ENCODE peak calls at places on chromosomes 7 and 10, in four cellular contexts. T is HepG2, W is K562, X is GM12878. U is an unnamed sample.

GRCh38 chr10:24722676-24723385 is 856 bp downstream of the ARHGAP21 start:
- DNase-seq in T (peak; percentile 41), W (peak; percentile 55), X (no peak), U (peak; percentile 39)

GRCh38 chr7:7201583-7202374 is 19.4 kb downstream of the C1GALT1 start:
- DNase-seq in T (no peak), W (no peak), X (peak; percentile 48), U (no peak)

GRCh38 chr10:8628351-8628750 is 573.9 kb downstream of the GATA3 start:
- DNase-seq in T (no peak), W (no peak), X (no peak), U (no peak)

GRCh38 chr7:452230-452751 is 67.4 kb downstream of the PDGFA start:
- DNase-seq in T (no peak), W (peak; percentile 53), X (no peak), U (no peak)

GRCh38 chr7:124074007-124074406 is 41.1 kb upstream of the TMEM229A start:
- DNase-seq in T (no peak), W (no peak), X (no peak), U (no peak)

GRCh38 chr10:5534880-5535856 is 10.4 kb downstream of the CALML3 start:
- DNase-seq in T (peak; percentile 73), W (no peak), X (no peak), U (no peak)

GRCh38 chr10:43252785-43253341 is 14.0 kb downstream of the RASGEF1A start:
- DNase-seq in T (no peak), W (no peak), X (no peak), U (no peak)

GRCh38 chr10:123995461-123996131 is 97.8 kb downstream of the CHST15 start:
- DNase-seq in T (peak; percentile 49), W (no peak), X (no peak), U (peak; percentile 61)

GRCh38 chr10:124149681-124150080 is 56.3 kb upstream of the CHST15 start:
- DNase-seq in T (no peak), W (no peak), X (peak; percentile 33), U (no peak)

GRCh38 chr7:19327011-19327410 is 181.8 kb upstream of the FERD3L start:
- DNase-seq in T (no peak), W (no peak), X (no peak), U (no peak)

GRCh38 chr7:128829391-128830166 is 627 bp upstream of the FLNC start:
- DNase-seq in T (no peak), W (peak; percentile 59), X (no peak), U (no peak)

GRCh38 chr7:50826371-50827172 is 43.9 kb upstream of the GRB10 start:
- DNase-seq in T (peak; percentile 78), W (no peak), X (no peak), U (no peak)

GRCh38 chr7:142628945-142629344 is 120.3 kb upstream of the PRSS1 start:
- DNase-seq in T (no peak), W (no peak), X (no peak), U (no peak)

GRCh38 chr7:486216-486743 is 33.4 kb downstream of the PDGFA start:
- DNase-seq in T (no peak), W (no peak), X (no peak), U (no peak)

GRCh38 chr10:66925896-66926719 is at the start of gene LRRTM3:
- DNase-seq in T (peak; percentile 56), W (peak; percentile 12), X (peak; percentile 20), U (peak; percentile 76)

GRCh38 chr7:1532456-1533254 is 2.2 kb downstream of the MAFK start:
- DNase-seq in T (peak; percentile 77), W (peak; percentile 41), X (no peak), U (no peak)

GRCh38 chr10:88582806-88583583 is at the start of gene RNLS:
- DNase-seq in T (no peak), W (peak; percentile 15), X (peak; percentile 37), U (no peak)

GRCh38 chr10:92787557-92788152 is 60.7 kb upstream of the EXOC6 start:
- DNase-seq in T (no peak), W (no peak), X (no peak), U (no peak)

GRCh38 chr7:105198223-105198622 is 184.2 kb downstream of the KMT2E start:
- DNase-seq in T (peak; percentile 39), W (no peak), X (no peak), U (no peak)

GRCh38 chr7:99267530-99268360 is 4.9 kb upstream of the MYH16 start:
- DNase-seq in T (peak; percentile 85), W (no peak), X (no peak), U (no peak)

GRCh38 chr10:79023489-79024162 is 45.1 kb upstream of the ZMIZ1 start:
- DNase-seq in T (no peak), W (no peak), X (no peak), U (no peak)

GRCh38 chr10:127148066-127148932 is 48.1 kb downstream of the INSYN2A start:
- DNase-seq in T (no peak), W (no peak), X (no peak), U (no peak)

GRCh38 chr10:90087197-90088007 is 386.0 kb downstream of the KIF20B start:
- DNase-seq in T (no peak), W (no peak), X (peak; percentile 69), U (no peak)

GRCh38 chr10:24238527-24239247 is 29.7 kb downstream of the KIAA1217 start:
- DNase-seq in T (no peak), W (no peak), X (no peak), U (peak; percentile 20)

GRCh38 chr10:110779489-110779888 is 92.2 kb upstream of the PDCD4 start:
- DNase-seq in T (no peak), W (no peak), X (no peak), U (no peak)

GRCh38 chr7:53658956-53659355 is 623.5 kb downstream of the POM121L12 start:
- DNase-seq in T (no peak), W (no peak), X (no peak), U (no peak)

GRCh38 chr10:24574161-24574560 is 149.5 kb downstream of the ARHGAP21 start:
- DNase-seq in T (no peak), W (no peak), X (no peak), U (no peak)

GRCh38 chr7:45347804-45348203 is 190.2 kb downstream of the RAMP3 start:
- DNase-seq in T (no peak), W (no peak), X (no peak), U (no peak)

GRCh38 chr7:10507032-10507431 is 466.6 kb upstream of the PHF14 start:
- DNase-seq in T (no peak), W (no peak), X (no peak), U (no peak)

DNA sequence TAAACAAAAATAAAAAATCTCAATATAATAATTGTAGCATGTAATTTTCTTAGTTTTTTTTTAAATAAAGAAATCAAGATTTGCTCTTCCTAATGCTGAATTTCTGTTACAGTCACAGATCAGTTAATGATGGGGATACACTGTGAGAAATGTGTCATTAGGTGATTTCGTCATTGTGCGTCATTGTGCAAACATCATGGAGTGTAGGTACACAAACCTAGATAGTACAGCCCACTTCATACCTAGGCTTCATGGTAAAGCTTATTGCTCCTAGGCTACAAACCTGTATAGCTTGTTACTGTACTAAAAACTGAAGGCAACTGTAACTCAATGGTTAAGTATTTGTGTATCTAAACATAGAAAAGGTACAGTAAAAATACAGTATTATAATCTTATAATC is 74.4 kb upstream of the LSM8 start:
- DNase-seq in T (peak; percentile 11), W (no peak), X (no peak), U (no peak)
- TF ChIP-seq TARDBP in T (no peak), W (no peak), X (no peak), U (no peak)

GRCh38 chr10:58424176-58424575 is 39.0 kb downstream of the TFAM start:
- DNase-seq in T (no peak), W (no peak), X (no peak), U (no peak)
- TF ChIP-seq TARDBP in T (no peak), W (no peak), X (no peak), U (no peak)

DNA sequence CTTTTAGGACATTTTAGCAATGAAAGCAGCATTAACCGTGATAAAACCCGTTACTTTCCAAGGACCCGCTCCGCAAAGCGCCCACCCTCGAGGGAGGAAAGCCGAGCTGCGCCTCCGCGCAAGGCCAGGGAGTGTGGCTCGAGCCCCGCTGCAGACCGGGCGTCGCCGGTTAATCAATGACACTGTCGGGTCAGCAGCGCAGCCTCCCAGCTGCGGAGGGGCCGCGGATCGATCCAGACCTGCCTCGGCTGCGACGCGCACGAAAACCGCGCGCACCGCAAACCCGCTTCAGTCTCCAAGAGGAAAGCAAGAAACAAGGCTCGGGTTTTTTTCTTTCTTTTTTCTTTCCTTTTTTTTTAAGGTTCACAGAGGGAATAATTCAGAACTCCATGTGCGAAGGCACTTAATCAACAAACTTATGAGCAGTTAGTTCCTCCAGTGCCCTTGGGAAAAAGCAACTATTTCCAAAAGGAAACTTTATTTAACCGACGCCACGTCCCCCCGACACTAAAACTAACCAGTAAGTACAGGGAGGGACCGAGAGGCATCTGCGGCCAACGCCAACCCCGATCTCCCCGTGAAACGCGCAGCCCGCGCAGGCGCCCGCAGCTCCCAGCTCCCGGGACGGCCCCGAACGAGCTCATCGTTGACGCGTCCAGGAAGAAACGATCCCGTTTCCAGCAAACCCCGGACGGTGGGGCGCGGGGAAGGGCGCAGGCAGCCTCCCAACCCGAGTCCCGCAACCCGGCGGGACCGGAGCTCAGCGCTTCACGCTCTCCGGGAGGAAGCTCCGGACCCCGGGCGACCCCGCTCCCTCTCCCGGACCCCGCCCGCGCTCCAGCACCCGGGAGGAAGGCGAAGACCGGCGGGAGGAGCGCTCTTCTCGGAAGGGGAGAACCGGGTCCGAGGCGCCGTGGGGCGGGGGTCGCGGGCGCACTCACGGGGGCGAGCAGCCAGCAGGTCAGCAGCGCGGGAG is 599 bp downstream of the VIPR2 start:
- DNase-seq in T (no peak), W (no peak), X (no peak), U (no peak)
- TF ChIP-seq TARDBP in T (no peak), W (no peak), X (no peak), U (no peak)

DNA sequence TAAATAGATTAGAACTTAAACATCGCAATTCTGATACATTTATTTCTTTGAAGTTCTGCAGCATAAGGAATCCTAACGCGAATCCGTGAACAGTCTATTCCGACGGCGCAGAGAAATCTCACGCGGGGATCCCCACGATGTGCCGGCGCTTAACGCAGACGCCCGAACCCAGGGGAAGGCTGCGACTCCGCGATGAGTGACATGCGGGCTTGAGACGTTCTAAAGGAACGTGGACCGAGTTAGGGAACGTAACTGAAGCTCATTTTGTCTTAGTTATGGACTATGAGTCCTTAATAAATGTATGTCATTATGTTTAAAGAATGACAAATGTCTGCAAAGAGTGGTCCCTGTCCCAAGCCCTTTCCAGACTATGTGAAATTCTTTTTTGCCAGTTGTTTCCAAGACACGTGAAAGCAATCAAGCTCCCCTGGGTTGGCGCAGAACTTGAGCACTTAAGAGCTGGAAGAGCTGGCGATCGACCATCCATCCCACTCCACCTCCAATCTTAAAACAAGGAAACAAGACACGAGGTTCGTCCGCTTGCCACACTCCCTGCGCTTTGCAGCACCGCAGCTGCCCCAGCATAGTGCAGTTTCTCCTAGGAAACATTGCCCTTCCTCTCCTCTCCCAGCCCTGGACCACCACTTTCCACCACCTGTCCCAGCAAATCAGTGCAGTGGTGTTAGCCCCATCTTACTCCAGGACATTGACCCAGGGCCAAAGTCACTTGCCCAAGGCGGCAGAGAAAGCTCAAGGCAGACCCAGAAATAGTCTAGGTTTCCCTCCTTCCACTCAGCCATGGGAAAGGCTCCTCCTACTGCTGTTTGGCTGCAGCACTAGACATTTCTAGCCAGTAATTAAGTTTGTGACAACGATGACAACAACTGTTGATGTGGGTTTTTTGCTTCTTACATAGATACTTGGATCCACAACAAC is 1.2 kb upstream of the PARD3 start:
- DNase-seq in T (no peak), W (no peak), X (no peak), U (no peak)
- TF ChIP-seq TARDBP in T (no peak), W (no peak), X (no peak), U (no peak)